ENCODE peak calls at places on chromosome 10, in seven cellular contexts. R, V, T, M, X, L and C are unnamed samples.
A peak's percentile ranks its signal among the peaks of the same experiment; 100 is the strongest.

GRCh38 chr10:66642217-66642616 is 283.6 kb upstream of the LRRTM3 start:
- DNase-seq in V (no peak), L (no peak), X (no peak), M (no peak), T (no peak), R (no peak), C (no peak)

GRCh38 chr10:56178210-56178609 is 182.8 kb downstream of the ZWINT start:
- DNase-seq in L (no peak), R (no peak), T (no peak), V (no peak), X (no peak), M (no peak), C (peak; percentile 55)

GRCh38 chr10:11724938-11725776 is 17.0 kb upstream of the ECHDC3 start:
- DNase-seq in R (peak; percentile 26), X (peak; percentile 61), L (peak; percentile 71), T (no peak), M (peak; percentile 79), V (no peak), C (peak; percentile 64)

GRCh38 chr10:106679314-106679713 is 485.2 kb downstream of the SORCS1 start:
- DNase-seq in M (no peak), T (no peak), R (no peak), V (no peak), L (no peak), X (no peak), C (no peak)

GRCh38 chr10:103547391-103547946 is 54.0 kb downstream of the NEURL1 start:
- DNase-seq in M (no peak), V (no peak), R (no peak), T (peak; percentile 24), X (no peak), L (no peak), C (no peak)

GRCh38 chr10:51389415-51390342 is 309.7 kb downstream of the CSTF2T start:
- DNase-seq in X (peak; percentile 59), R (peak; percentile 44), L (peak; percentile 57), M (peak; percentile 99), T (peak; percentile 68), V (peak; percentile 33), C (peak; percentile 72)

GRCh38 chr10:59276133-59276532 is 86.2 kb downstream of the FAM13C start:
- DNase-seq in L (no peak), X (no peak), T (no peak), M (no peak), V (no peak), R (no peak), C (no peak)

GRCh38 chr10:122688293-122688989 is 11.2 kb downstream of the C10orf120 start:
- DNase-seq in X (no peak), M (no peak), R (no peak), V (no peak), L (peak; percentile 28), T (no peak), C (peak; percentile 77)

GRCh38 chr10:75994332-75995040 is 563.1 kb downstream of the LRMDA start:
- DNase-seq in V (no peak), M (no peak), T (no peak), R (no peak), X (no peak), L (peak; percentile 6), C (no peak)

GRCh38 chr10:58631715-58632114 is 119.0 kb downstream of the BICC1 start:
- DNase-seq in L (no peak), M (no peak), X (no peak), R (no peak), V (no peak), T (no peak), C (peak; percentile 43)

GRCh38 chr10:45373003-45373782 is 823 bp upstream of the ALOX5 start:
- DNase-seq in L (no peak), T (no peak), X (no peak), M (no peak), V (no peak), R (no peak), C (peak; percentile 51)

GRCh38 chr10:114801411-114801813 is 20.2 kb upstream of the FHIP2A start:
- DNase-seq in X (no peak), R (no peak), M (no peak), L (no peak), V (no peak), T (no peak), C (no peak)

GRCh38 chr10:15211464-15211979 is 43.0 kb upstream of the NMT2 start:
- DNase-seq in L (no peak), M (peak; percentile 93), V (no peak), T (no peak), R (no peak), X (peak; percentile 73), C (no peak)

GRCh38 chr10:68103237-68103866 is 5.9 kb upstream of the MYPN start:
- DNase-seq in T (no peak), V (no peak), X (no peak), M (no peak), L (peak; percentile 66), R (no peak), C (no peak)

GRCh38 chr10:34001087-34001580 is 666.7 kb upstream of the NRP1 start:
- DNase-seq in R (no peak), M (no peak), L (peak; percentile 1), X (no peak), T (no peak), V (no peak), C (no peak)

GRCh38 chr10:3782099-3782455 is 2.9 kb downstream of the KLF6 start:
- DNase-seq in V (no peak), X (no peak), T (no peak), R (no peak), M (no peak), L (no peak), C (no peak)

GRCh38 chr10:90051474-90051873 is 350.1 kb downstream of the KIF20B start:
- DNase-seq in T (no peak), X (no peak), R (no peak), V (no peak), L (no peak), M (no peak), C (no peak)

GRCh38 chr10:109678857-109679256 is 244.5 kb downstream of the XPNPEP1 start:
- DNase-seq in V (no peak), L (no peak), M (no peak), R (no peak), T (no peak), X (no peak), C (no peak)

GRCh38 chr10:43156590-43157340 is 18.5 kb downstream of the CSGALNACT2 start:
- DNase-seq in R (no peak), X (no peak), M (no peak), L (no peak), T (no peak), V (no peak), C (no peak)

GRCh38 chr10:84698989-84699388 is 370.6 kb downstream of the CCSER2 start:
- DNase-seq in X (no peak), M (no peak), T (no peak), R (no peak), L (no peak), V (no peak), C (no peak)

GRCh38 chr10:49431426-49431825 is 35.5 kb upstream of the DRGX start:
- DNase-seq in X (peak; percentile 2), L (no peak), T (no peak), M (no peak), R (no peak), V (no peak), C (no peak)
- H2AK5ac ChIP-seq in X (no peak overlapping the region), L (no peak overlapping the region), T (no peak overlapping the region), M (no peak overlapping the region), R (no peak overlapping the region), V (no peak overlapping the region), C (no peak overlapping the region)

GRCh38 chr10:35545878-35546631 is 59.1 kb upstream of the GJD4 start:
- DNase-seq in T (no peak), V (no peak), L (no peak), M (peak; percentile 73), X (no peak), R (no peak), C (no peak)

GRCh38 chr10:35545079-35545657 is 60.0 kb upstream of the GJD4 start:
- DNase-seq in X (no peak), V (no peak), T (no peak), M (no peak), L (no peak), R (no peak), C (peak; percentile 31)

GRCh38 chr10:35552622-35553342 is 52.4 kb upstream of the GJD4 start:
- DNase-seq in X (no peak), M (peak; percentile 26), L (no peak), T (no peak), V (no peak), R (no peak), C (peak; percentile 33)

GRCh38 chr10:35542303-35542702 is 62.8 kb upstream of the GJD4 start:
- DNase-seq in L (no peak), V (no peak), R (no peak), M (no peak), T (no peak), X (no peak), C (no peak)

GRCh38 chr10:35546824-35547225 is 58.3 kb upstream of the GJD4 start:
- DNase-seq in T (no peak), V (no peak), R (no peak), X (peak; percentile 18), L (peak; percentile 84), M (peak; percentile 61), C (peak; percentile 55)
- H2AK5ac ChIP-seq in T (no peak overlapping the region), V (no peak overlapping the region), R (no peak overlapping the region), X (no peak overlapping the region), L (no peak overlapping the region), M (no peak overlapping the region), C (no peak overlapping the region)

DNA sequence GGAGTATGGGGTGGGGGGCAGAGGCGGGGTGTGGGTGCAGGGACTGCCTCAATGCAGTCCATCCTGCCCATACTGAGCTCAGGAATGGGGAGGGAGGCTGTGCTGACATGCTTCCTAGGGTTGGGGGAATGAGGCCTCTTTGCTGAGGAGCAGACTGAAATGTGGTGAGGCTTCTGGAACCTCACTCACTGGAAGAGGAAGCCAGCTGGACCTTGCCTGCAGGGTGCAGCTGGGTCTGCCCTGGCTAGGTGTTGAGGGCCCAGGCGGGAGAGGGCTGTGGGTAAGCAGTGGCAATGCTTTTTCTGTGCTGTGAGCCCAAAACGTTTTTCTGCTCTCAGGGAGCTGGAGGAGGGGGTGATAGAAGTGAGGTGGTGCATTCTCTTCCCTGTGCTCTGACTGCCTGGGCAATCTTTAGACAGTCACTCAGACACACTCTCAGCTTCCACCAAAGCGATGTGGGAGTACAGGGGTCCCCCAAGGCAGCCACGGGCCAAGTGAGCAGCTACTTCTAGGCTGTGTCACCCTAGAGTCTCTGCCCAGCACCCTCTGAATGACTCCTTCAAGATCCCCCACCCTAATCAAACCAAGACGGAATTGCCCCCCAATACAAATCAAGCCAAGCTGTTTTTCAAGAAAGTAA is 41.1 kb upstream of the BMPR1A start:
- DNase-seq in M (no peak), T (no peak), L (no peak), R (no peak), X (no peak), V (no peak), C (no peak)
- H2AK5ac ChIP-seq in M (no peak overlapping the region), T (no peak overlapping the region), L (no peak overlapping the region), R (peak overlapping the region; percentile 40), X (no peak overlapping the region), V (no peak overlapping the region), C (no peak overlapping the region)

DNA sequence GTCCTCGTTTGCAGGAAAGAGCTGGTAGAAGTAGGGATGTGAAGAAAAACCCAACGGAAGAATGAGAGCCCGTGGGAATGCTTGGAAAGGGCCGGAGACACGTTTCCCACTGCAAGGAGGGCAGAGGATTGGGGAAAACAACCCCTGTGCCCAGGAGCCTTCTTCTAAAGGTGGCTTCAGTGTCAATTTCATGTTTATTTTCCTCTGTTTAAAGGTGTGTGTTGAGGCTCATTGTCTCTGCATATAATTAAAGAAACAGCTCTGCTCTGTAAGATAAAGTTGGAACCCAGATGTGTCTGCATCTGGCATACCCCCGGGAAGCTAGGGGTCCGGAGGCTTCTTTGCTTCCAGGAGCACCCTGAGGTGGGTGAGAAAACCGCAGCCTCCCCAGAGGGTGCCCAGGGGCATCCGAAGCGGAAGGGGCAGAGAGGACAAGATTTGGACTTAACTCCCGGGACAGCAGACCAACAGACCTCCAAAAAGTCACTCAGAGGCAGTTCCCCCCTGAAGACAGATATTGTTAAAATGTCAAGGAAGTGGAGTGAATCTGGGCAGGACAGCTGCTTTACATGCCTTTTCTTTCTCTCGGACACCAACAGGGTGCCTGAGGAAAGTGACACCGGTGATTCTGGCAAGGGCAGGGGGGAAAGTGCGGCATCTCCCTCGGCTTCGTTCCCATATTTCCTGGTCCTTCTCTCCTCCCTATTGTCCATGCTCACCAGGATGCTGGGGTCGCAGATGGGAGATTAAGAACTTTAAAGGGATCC is 8.6 kb upstream of the GATA3 start:
- DNase-seq in T (no peak), M (no peak), X (no peak), V (no peak), L (no peak), R (no peak), C (peak; percentile 50)
- H2AK5ac ChIP-seq in T (no peak overlapping the region), M (no peak overlapping the region), X (no peak overlapping the region), V (no peak overlapping the region), L (no peak overlapping the region), R (no peak overlapping the region), C (no peak overlapping the region)